ENCODE peak calls at places on chromosomes 6 and 20, in ten cellular contexts. L is right atrium auricular region, G is prostate gland, S is lung, U is astrocyte, C is mammary epithelial cell, X is right lobe of liver, Z is transverse colon, M is heart right ventricle, T is psoas muscle. B is an unnamed sample.

GRCh38 chr20:56628873-56629463 is at the start of gene TFAP2C:
- DNase-seq in U (no peak), X (peak), T (peak), M (peak), C (peak), L (no peak), S (peak), Z (peak), G (peak), B (no peak)

GRCh38 chr6:37399795-37400490 is 33.1 kb upstream of the CMTR1 start:
- DNase-seq in G (no peak), S (no peak), Z (no peak), C (no peak), L (no peak), T (no peak), X (no peak), M (no peak), U (no peak), B (no peak)

GRCh38 chr6:13063300-13063918 is 264.9 kb downstream of the TBC1D7 start:
- DNase-seq in U (no peak), Z (no peak), X (no peak), L (no peak), M (no peak), G (no peak), T (no peak), S (no peak), C (no peak), B (no peak)

GRCh38 chr6:107560657-107561056 is 70.7 kb downstream of the SOBP start:
- DNase-seq in Z (no peak), T (no peak), G (no peak), U (no peak), X (no peak), S (no peak), M (peak), C (no peak), L (no peak), B (no peak)

GRCh38 chr20:46388945-46389344 is 17.5 kb downstream of the ELMO2 start:
- DNase-seq in U (no peak), S (no peak), C (no peak), L (no peak), G (no peak), X (no peak), Z (no peak), T (peak), M (no peak), B (no peak)

GRCh38 chr20:46088409-46089075 is 1.2 kb downstream of the NCOA5 start:
- DNase-seq in L (no peak), G (no peak), T (no peak), Z (no peak), U (peak), C (peak), S (no peak), X (no peak), M (no peak), B (no peak)

GRCh38 chr6:129206761-129207330 is 323.9 kb downstream of the LAMA2 start:
- DNase-seq in T (no peak), U (no peak), M (no peak), Z (no peak), C (no peak), L (no peak), X (no peak), S (no peak), G (no peak), B (no peak)

GRCh38 chr6:131413191-131413830 is 159.7 kb upstream of the ARG1 start:
- DNase-seq in Z (no peak), S (no peak), X (no peak), C (no peak), L (no peak), T (no peak), U (no peak), M (no peak), G (no peak), B (no peak)

GRCh38 chr6:139371421-139372253 is 2.8 kb downstream of the CITED2 start:
- DNase-seq in L (no peak), U (peak), X (no peak), M (no peak), C (no peak), S (no peak), T (no peak), G (no peak), Z (no peak), B (no peak)

GRCh38 chr6:37134622-37135191 is 35.2 kb upstream of the PIM1 start:
- DNase-seq in M (no peak), T (peak), C (peak), Z (peak), S (peak), X (peak), L (peak), U (peak), G (no peak), B (no peak)

GRCh38 chr6:129701721-129702455 is 8.1 kb downstream of the ARHGAP18 start:
- DNase-seq in M (no peak), X (no peak), C (no peak), Z (no peak), S (no peak), T (no peak), L (no peak), G (no peak), U (peak), B (no peak)

GRCh38 chr6:137928286-137928685 is 61.2 kb downstream of the TNFAIP3 start:
- DNase-seq in X (no peak), U (no peak), T (no peak), Z (no peak), L (no peak), S (no peak), C (no peak), G (no peak), M (no peak), B (no peak)

GRCh38 chr6:154962751-154963150 is 32.4 kb upstream of the TIAM2 start:
- DNase-seq in C (peak), M (no peak), T (no peak), G (no peak), U (peak), L (no peak), S (no peak), X (no peak), Z (no peak), B (no peak)

GRCh38 chr20:62855120-62855519 is 6.5 kb downstream of the TCFL5 start:
- DNase-seq in M (no peak), Z (no peak), C (no peak), T (no peak), X (no peak), U (no peak), L (no peak), S (no peak), G (no peak), B (no peak)

GRCh38 chr6:16301511-16301910 is 63.1 kb downstream of the GMPR start:
- DNase-seq in S (no peak), C (no peak), M (no peak), Z (no peak), X (no peak), U (no peak), T (no peak), G (no peak), L (no peak), B (peak)

GRCh38 chr6:27279513-27280063 is 32.1 kb downstream of the PRSS16 start:
- DNase-seq in L (no peak), G (no peak), X (no peak), M (no peak), U (no peak), T (no peak), C (no peak), Z (no peak), S (no peak), B (no peak)

GRCh38 chr6:134584809-134585528 is 267.1 kb upstream of the SGK1 start:
- DNase-seq in S (no peak), U (no peak), T (no peak), C (peak), Z (no peak), G (no peak), X (no peak), M (no peak), L (no peak), B (no peak)

GRCh38 chr6:7157752-7158616 is 50.2 kb downstream of the RREB1 start:
- DNase-seq in C (no peak), U (peak), L (no peak), T (no peak), Z (no peak), G (no peak), X (no peak), M (no peak), S (no peak), B (no peak)

GRCh38 chr20:48400009-48400408 is 427.8 kb downstream of the PREX1 start:
- DNase-seq in U (no peak), S (no peak), C (no peak), Z (no peak), M (no peak), T (no peak), G (no peak), X (no peak), L (no peak), B (no peak)

GRCh38 chr20:62710886-62711702 is 2.5 kb downstream of the NTSR1 start:
- DNase-seq in G (no peak), L (no peak), U (no peak), S (no peak), T (no peak), C (peak), Z (peak), M (no peak), X (no peak), B (no peak)

GRCh38 chr20:49399329-49399728 is 83.1 kb downstream of the KCNB1 start:
- DNase-seq in X (no peak), U (no peak), S (no peak), L (no peak), M (no peak), T (peak), Z (no peak), C (no peak), G (no peak), B (no peak)

GRCh38 chr6:170344631-170345576 is 38.3 kb downstream of the FAM120B start:
- DNase-seq in L (peak), T (no peak), C (peak), X (peak), U (peak), M (peak), Z (no peak), G (no peak), S (no peak), B (no peak)

GRCh38 chr6:108123946-108124345 is 41.9 kb upstream of the NR2E1 start:
- DNase-seq in S (no peak), U (no peak), C (no peak), X (no peak), Z (no peak), T (no peak), L (no peak), G (no peak), M (no peak), B (no peak)

GRCh38 chr6:17820055-17820454 is 113.3 kb upstream of the NUP153 start:
- DNase-seq in X (no peak), U (no peak), M (no peak), G (no peak), S (no peak), Z (no peak), T (no peak), C (no peak), L (no peak), B (no peak)
- TF ChIP-seq CTCF in X (no peak), U (peak), M (no peak), G (no peak), S (no peak), Z (no peak), T (no peak), C (no peak), L (no peak), B (peak)

DNA sequence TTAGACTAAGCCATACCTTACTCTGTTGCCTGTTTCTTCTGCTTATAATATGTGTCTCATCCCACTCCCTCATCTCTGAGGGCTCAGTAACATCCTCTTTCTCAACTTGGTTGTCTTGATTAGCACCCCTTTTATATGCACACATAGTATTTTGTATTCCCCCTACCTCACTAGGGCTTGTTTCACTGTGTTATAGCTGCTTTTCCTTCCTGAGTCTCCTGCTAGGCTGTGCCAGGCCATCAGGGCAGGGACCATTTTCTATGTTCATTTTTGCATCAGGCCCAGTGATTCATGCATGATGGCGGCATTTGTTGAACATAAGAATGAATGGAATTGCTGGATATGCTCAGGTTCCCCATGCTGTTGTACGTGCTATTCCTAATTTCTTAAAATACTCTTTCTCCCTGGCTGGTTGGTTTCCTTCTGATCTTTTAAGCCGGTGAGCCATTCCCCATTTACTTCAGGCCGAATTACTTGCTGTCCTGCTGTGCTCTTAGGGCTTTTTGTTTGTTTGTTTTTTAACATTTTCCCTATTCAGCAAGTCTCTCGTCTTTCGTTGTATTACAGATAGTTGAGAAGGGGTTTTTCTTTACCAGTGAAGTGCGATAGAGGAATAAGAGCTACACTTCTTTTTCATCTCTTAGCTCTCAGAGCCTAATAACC is 183.2 kb downstream of the CARMIL1 start:
- DNase-seq in S (no peak), U (no peak), G (no peak), M (no peak), X (no peak), C (no peak), Z (no peak), T (no peak), L (no peak), B (no peak)
- H3K4me3 ChIP-seq in S (no peak), U (no peak), G (no peak), M (no peak), X (no peak), C (no peak), Z (no peak), T (no peak), L (no peak), B (no peak)

GRCh38 chr6:149863846-149864577 is at the start of gene LRP11:
- DNase-seq in T (peak), C (peak), U (peak), G (peak), L (peak), S (peak), Z (peak), M (peak), X (peak), B (no peak)

GRCh38 chr6:149861603-149862423 is 2.3 kb downstream of the LRP11 start:
- DNase-seq in U (no peak), Z (no peak), S (no peak), X (no peak), T (no peak), M (no peak), C (no peak), L (no peak), G (no peak), B (no peak)

GRCh38 chr6:149862901-149863595 is 1.1 kb downstream of the LRP11 start:
- DNase-seq in C (peak), L (peak), G (peak), X (peak), Z (peak), T (peak), M (peak), U (peak), S (peak), B (no peak)

GRCh38 chr6:149864578-149865535 is 698 bp upstream of the LRP11 start:
- DNase-seq in T (no peak), L (peak), X (no peak), G (peak), C (peak), M (peak), Z (no peak), S (no peak), U (peak), B (no peak)

GRCh38 chr6:149863596-149863845 is 638 bp downstream of the LRP11 start:
- DNase-seq in T (no peak), S (no peak), X (no peak), G (no peak), U (no peak), Z (no peak), C (no peak), L (no peak), M (no peak), B (no peak)
- TF ChIP-seq CTCF in T (no peak), S (no peak), X (no peak), G (no peak), U (no peak), Z (no peak), C (no peak), L (no peak), M (no peak), B (no peak)

GRCh38 chr6:69878795-69879194 is 12.4 kb downstream of the COL19A1 start:
- DNase-seq in T (no peak), G (no peak), C (no peak), X (no peak), S (no peak), L (no peak), U (no peak), M (no peak), Z (no peak), B (no peak)

GRCh38 chr6:69883551-69883950 is 17.2 kb downstream of the COL19A1 start:
- DNase-seq in U (no peak), C (no peak), M (no peak), L (no peak), S (no peak), X (no peak), T (no peak), G (no peak), Z (no peak), B (no peak)

GRCh38 chr6:69880570-69880969 is 14.2 kb downstream of the COL19A1 start:
- DNase-seq in S (no peak), T (no peak), U (no peak), G (no peak), X (no peak), L (no peak), M (no peak), Z (no peak), C (no peak), B (no peak)

GRCh38 chr6:69884231-69884630 is 17.9 kb downstream of the COL19A1 start:
- DNase-seq in L (no peak), T (no peak), G (no peak), Z (no peak), X (no peak), U (no peak), S (no peak), C (no peak), M (no peak), B (no peak)

DNA sequence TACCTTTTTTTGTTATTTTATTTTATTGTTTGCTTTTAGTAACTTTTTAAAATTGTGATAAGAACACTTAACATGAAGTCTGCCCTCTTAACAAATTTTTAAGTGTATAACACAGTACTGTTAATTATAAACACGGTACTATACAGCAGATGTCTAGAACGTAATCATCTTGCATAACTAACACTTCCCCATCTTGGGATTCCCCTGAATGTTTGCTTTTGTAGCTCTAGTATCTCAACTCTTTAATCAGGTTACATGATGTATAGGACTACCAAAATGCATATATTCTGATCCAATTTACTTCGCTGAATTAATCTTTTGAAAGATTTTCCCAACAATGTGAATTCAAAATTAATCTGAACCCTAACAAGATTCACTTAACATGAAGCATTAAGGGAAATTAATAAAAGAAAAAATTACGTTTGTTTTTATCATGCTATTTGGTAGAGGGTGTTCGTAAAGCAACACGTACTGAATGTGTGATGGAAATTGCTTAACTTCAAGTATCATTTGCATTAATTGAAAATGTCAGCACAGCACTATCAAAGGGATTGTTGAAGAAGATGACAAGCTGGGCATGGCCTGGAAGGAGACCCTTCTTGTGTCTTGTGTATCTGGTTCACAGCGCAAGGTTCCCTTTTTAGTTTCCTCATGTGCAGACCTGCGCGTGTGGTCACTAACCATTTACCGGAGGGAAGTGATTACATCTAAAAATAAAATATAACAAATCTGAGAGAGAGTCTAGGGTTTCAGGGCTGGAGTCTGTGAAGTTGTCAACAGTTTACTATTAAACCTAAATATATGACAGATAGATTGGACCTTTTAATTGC is 15.2 kb downstream of the COL19A1 start:
- DNase-seq in M (no peak), L (no peak), T (no peak), C (no peak), G (no peak), X (no peak), U (no peak), Z (no peak), S (no peak), B (peak)
- H3K4me3 ChIP-seq in M (no peak), L (no peak), T (no peak), C (no peak), G (no peak), X (no peak), U (no peak), Z (no peak), S (no peak), B (peak)

DNA sequence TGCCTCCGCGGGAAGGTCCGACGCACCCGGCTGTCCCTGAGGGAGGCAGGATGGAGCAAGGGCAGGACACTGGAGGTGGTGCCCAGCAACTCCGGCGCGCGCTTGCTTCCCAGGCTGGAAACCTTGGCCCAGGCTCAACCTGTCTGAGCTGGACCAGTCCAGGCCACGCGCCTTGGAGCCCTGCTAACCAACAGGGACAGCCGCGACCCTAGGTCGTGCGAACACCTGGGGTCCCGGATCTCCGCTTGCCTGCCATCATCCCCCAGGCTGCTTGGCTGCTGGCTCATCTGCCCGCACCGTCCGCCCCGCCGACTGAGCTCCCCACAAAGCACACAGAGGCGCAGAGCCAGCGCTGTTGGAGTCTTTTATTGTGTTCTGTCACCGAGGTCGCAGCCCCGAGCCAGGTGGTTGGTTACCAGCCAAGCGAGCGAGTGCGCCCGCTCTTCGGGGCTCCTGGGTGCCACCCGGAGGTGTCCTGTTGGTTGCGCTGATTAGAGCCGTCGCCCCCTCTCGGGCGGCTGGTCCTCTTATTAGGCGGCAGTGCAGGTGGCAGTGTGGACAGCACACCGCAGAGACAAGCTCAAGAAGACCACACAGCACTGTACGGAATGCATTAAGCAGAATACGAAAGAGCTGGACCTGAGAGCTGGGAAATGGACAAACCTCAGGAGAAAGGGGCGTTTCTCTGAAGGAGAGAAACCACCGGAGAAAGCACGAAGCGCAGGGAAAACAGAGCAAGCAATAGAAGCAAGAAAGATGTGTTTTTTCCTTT is 3.8 kb downstream of the COL12A1 start:
- DNase-seq in S (no peak), C (peak), L (no peak), X (no peak), T (peak), M (no peak), Z (peak), G (no peak), U (peak), B (no peak)
- TF ChIP-seq CTCF in S (no peak), C (no peak), L (peak), X (no peak), T (no peak), M (no peak), Z (no peak), G (no peak), U (no peak), B (no peak)

DNA sequence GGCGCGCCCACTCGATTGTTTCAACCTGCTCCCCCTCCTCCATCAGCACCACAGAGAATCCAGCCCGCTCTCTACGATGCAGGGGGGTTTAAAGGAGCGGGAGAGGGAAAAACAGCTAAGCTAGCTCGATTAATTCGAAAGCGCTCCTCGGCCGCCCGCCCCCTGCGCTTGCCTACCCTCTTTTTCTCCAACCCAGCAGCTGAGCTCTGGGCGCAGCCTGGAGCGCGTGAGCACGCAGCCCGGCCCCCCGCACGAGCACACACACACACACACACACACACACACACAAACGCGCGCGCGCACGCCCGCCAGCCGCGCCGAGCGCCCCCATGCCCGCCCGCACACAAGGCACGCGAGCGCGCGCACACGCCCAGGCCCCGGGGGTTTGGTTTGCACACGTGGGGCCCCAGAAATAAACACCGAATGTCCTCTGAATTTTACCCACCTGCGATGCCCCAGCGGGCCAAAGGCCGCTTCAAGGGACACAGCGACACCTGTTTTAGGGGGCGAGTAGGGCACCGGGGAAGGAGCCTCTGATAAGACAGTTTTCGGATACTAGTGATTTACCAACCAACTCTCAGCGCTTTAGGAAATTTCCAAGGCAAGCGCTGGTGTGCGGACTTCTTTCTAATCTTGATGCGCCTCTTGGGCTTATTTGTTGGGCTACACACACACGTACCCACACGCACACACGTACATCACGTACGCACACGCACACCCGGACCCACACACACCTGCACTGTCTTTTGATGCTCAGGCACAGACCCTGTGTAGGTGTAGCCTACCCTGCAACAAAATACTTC is 787 bp upstream of the NRN1 start:
- DNase-seq in U (no peak), M (peak), X (no peak), S (no peak), C (peak), G (no peak), T (no peak), Z (no peak), L (no peak), B (no peak)
- H3K4me3 ChIP-seq in U (peak), M (peak), X (peak), S (peak), C (peak), G (no peak), T (peak), Z (peak), L (peak), B (peak)

B was measured in GM12864.